ENCODE peak calls at places on chromosomes 6 and 20, in eight cellular contexts. One of them, this sample, is unnamed.

GRCh38 chr6:27630727-27631613 is 158.1 kb upstream of the ZNF184 start:
- DNase-seq in HTR-8/SVneo: no peak
- DNase-seq in lower lobe of right lung: no peak
- DNase-seq in tibial nerve: no peak
- DNase-seq in germinal center: no peak
- DNase-seq in hippocampal formation: peak; percentile 5
- DNase-seq in stimulated activated CD4-positive, alpha-beta T cell treated with anti-CD3 and anti-CD28 coated beads, Interleukin-1b, Interleukin-23, amount 100 ng/mL, for 1 hour: peak; percentile 5
- DNase-seq in adipocyte: peak; percentile 54
- DNase-seq in this sample: peak; percentile 78

GRCh38 chr20:16271450-16271849 is 301.8 kb downstream of the KIF16B start:
- DNase-seq in HTR-8/SVneo: no peak
- DNase-seq in hippocampal formation: no peak
- DNase-seq in lower lobe of right lung: no peak
- DNase-seq in tibial nerve: no peak
- DNase-seq in adipocyte: no peak
- DNase-seq in stimulated activated CD4-positive, alpha-beta T cell treated with anti-CD3 and anti-CD28 coated beads, Interleukin-1b, Interleukin-23, amount 100 ng/mL, for 1 hour: no peak
- DNase-seq in germinal center: no peak
- DNase-seq in this sample: no peak

GRCh38 chr6:41736207-41736710 is 851 bp upstream of the TFEB start:
- DNase-seq in germinal center: no peak
- DNase-seq in lower lobe of right lung: peak; percentile 31
- DNase-seq in stimulated activated CD4-positive, alpha-beta T cell treated with anti-CD3 and anti-CD28 coated beads, Interleukin-1b, Interleukin-23, amount 100 ng/mL, for 1 hour: no peak
- DNase-seq in HTR-8/SVneo: no peak
- DNase-seq in hippocampal formation: no peak
- DNase-seq in adipocyte: no peak
- DNase-seq in tibial nerve: no peak
- DNase-seq in this sample: no peak

GRCh38 chr20:59075934-59076508 is 33.4 kb upstream of the PRELID3B start:
- DNase-seq in lower lobe of right lung: no peak
- DNase-seq in germinal center: no peak
- DNase-seq in tibial nerve: no peak
- DNase-seq in HTR-8/SVneo: no peak
- DNase-seq in stimulated activated CD4-positive, alpha-beta T cell treated with anti-CD3 and anti-CD28 coated beads, Interleukin-1b, Interleukin-23, amount 100 ng/mL, for 1 hour: no peak
- DNase-seq in hippocampal formation: no peak
- DNase-seq in adipocyte: no peak
- DNase-seq in this sample: no peak

GRCh38 chr20:64169089-64169560 is 4.9 kb downstream of the MYT1 start:
- DNase-seq in adipocyte: no peak
- DNase-seq in tibial nerve: no peak
- DNase-seq in lower lobe of right lung: peak; percentile 20
- DNase-seq in HTR-8/SVneo: no peak
- DNase-seq in germinal center: no peak
- DNase-seq in hippocampal formation: no peak
- DNase-seq in stimulated activated CD4-positive, alpha-beta T cell treated with anti-CD3 and anti-CD28 coated beads, Interleukin-1b, Interleukin-23, amount 100 ng/mL, for 1 hour: no peak
- DNase-seq in this sample: no peak

GRCh38 chr20:17939622-17940446 is 28.8 kb downstream of the SNX5 start:
- DNase-seq in stimulated activated CD4-positive, alpha-beta T cell treated with anti-CD3 and anti-CD28 coated beads, Interleukin-1b, Interleukin-23, amount 100 ng/mL, for 1 hour: no peak
- DNase-seq in HTR-8/SVneo: no peak
- DNase-seq in adipocyte: no peak
- DNase-seq in tibial nerve: no peak
- DNase-seq in lower lobe of right lung: no peak
- DNase-seq in hippocampal formation: no peak
- DNase-seq in germinal center: no peak
- DNase-seq in this sample: no peak

GRCh38 chr6:166620478-166621113 is 6.5 kb downstream of the RPS6KA2 start:
- DNase-seq in adipocyte: no peak
- DNase-seq in tibial nerve: no peak
- DNase-seq in lower lobe of right lung: no peak
- DNase-seq in hippocampal formation: no peak
- DNase-seq in HTR-8/SVneo: no peak
- DNase-seq in stimulated activated CD4-positive, alpha-beta T cell treated with anti-CD3 and anti-CD28 coated beads, Interleukin-1b, Interleukin-23, amount 100 ng/mL, for 1 hour: no peak
- DNase-seq in germinal center: no peak
- DNase-seq in this sample: no peak

GRCh38 chr6:53287336-53288225 is 61.2 kb downstream of the ELOVL5 start:
- DNase-seq in hippocampal formation: peak; percentile 34
- DNase-seq in tibial nerve: no peak
- DNase-seq in lower lobe of right lung: no peak
- DNase-seq in adipocyte: peak; percentile 47
- DNase-seq in stimulated activated CD4-positive, alpha-beta T cell treated with anti-CD3 and anti-CD28 coated beads, Interleukin-1b, Interleukin-23, amount 100 ng/mL, for 1 hour: no peak
- DNase-seq in germinal center: no peak
- DNase-seq in HTR-8/SVneo: no peak
- DNase-seq in this sample: no peak

GRCh38 chr20:19886666-19887288 is 128.7 kb downstream of the RIN2 start:
- DNase-seq in germinal center: no peak
- DNase-seq in HTR-8/SVneo: no peak
- DNase-seq in adipocyte: no peak
- DNase-seq in lower lobe of right lung: no peak
- DNase-seq in tibial nerve: no peak
- DNase-seq in stimulated activated CD4-positive, alpha-beta T cell treated with anti-CD3 and anti-CD28 coated beads, Interleukin-1b, Interleukin-23, amount 100 ng/mL, for 1 hour: no peak
- DNase-seq in hippocampal formation: peak; percentile 33
- DNase-seq in this sample: no peak

GRCh38 chr20:2593756-2594155 is 57.4 kb downstream of the TMC2 start:
- DNase-seq in adipocyte: no peak
- DNase-seq in hippocampal formation: no peak
- DNase-seq in germinal center: no peak
- DNase-seq in stimulated activated CD4-positive, alpha-beta T cell treated with anti-CD3 and anti-CD28 coated beads, Interleukin-1b, Interleukin-23, amount 100 ng/mL, for 1 hour: no peak
- DNase-seq in tibial nerve: no peak
- DNase-seq in lower lobe of right lung: no peak
- DNase-seq in HTR-8/SVneo: no peak
- DNase-seq in this sample: no peak

GRCh38 chr20:25076731-25077609 is 5.0 kb downstream of the VSX1 start:
- DNase-seq in tibial nerve: no peak
- DNase-seq in germinal center: no peak
- DNase-seq in lower lobe of right lung: no peak
- DNase-seq in hippocampal formation: no peak
- DNase-seq in adipocyte: peak; percentile 20
- DNase-seq in stimulated activated CD4-positive, alpha-beta T cell treated with anti-CD3 and anti-CD28 coated beads, Interleukin-1b, Interleukin-23, amount 100 ng/mL, for 1 hour: no peak
- DNase-seq in HTR-8/SVneo: no peak
- DNase-seq in this sample: no peak

GRCh38 chr20:41051426-41051825 is 22.8 kb downstream of the TOP1 start:
- DNase-seq in stimulated activated CD4-positive, alpha-beta T cell treated with anti-CD3 and anti-CD28 coated beads, Interleukin-1b, Interleukin-23, amount 100 ng/mL, for 1 hour: no peak
- DNase-seq in hippocampal formation: no peak
- DNase-seq in tibial nerve: no peak
- DNase-seq in adipocyte: no peak
- DNase-seq in lower lobe of right lung: no peak
- DNase-seq in germinal center: no peak
- DNase-seq in HTR-8/SVneo: no peak
- DNase-seq in this sample: no peak

GRCh38 chr6:42294759-42295158 is 77.1 kb upstream of the MRPS10 start:
- DNase-seq in tibial nerve: no peak
- DNase-seq in HTR-8/SVneo: peak; percentile 62
- DNase-seq in germinal center: no peak
- DNase-seq in hippocampal formation: no peak
- DNase-seq in lower lobe of right lung: no peak
- DNase-seq in adipocyte: no peak
- DNase-seq in stimulated activated CD4-positive, alpha-beta T cell treated with anti-CD3 and anti-CD28 coated beads, Interleukin-1b, Interleukin-23, amount 100 ng/mL, for 1 hour: no peak
- DNase-seq in this sample: no peak

GRCh38 chr20:31630187-31630790 is 7.4 kb upstream of the COX4I2 start:
- DNase-seq in HTR-8/SVneo: no peak
- DNase-seq in adipocyte: no peak
- DNase-seq in hippocampal formation: no peak
- DNase-seq in stimulated activated CD4-positive, alpha-beta T cell treated with anti-CD3 and anti-CD28 coated beads, Interleukin-1b, Interleukin-23, amount 100 ng/mL, for 1 hour: no peak
- DNase-seq in germinal center: no peak
- DNase-seq in lower lobe of right lung: no peak
- DNase-seq in tibial nerve: no peak
- DNase-seq in this sample: no peak

GRCh38 chr6:89440200-89440599 is 7.2 kb downstream of the ANKRD6 start:
- DNase-seq in lower lobe of right lung: no peak
- DNase-seq in germinal center: no peak
- DNase-seq in stimulated activated CD4-positive, alpha-beta T cell treated with anti-CD3 and anti-CD28 coated beads, Interleukin-1b, Interleukin-23, amount 100 ng/mL, for 1 hour: no peak
- DNase-seq in tibial nerve: no peak
- DNase-seq in adipocyte: no peak
- DNase-seq in HTR-8/SVneo: no peak
- DNase-seq in hippocampal formation: no peak
- DNase-seq in this sample: no peak

GRCh38 chr6:17042422-17043147 is 59.3 kb upstream of the STMND1 start:
- DNase-seq in tibial nerve: no peak
- DNase-seq in lower lobe of right lung: no peak
- DNase-seq in hippocampal formation: peak; percentile 65
- DNase-seq in HTR-8/SVneo: peak; percentile 63
- DNase-seq in adipocyte: peak; percentile 85
- DNase-seq in stimulated activated CD4-positive, alpha-beta T cell treated with anti-CD3 and anti-CD28 coated beads, Interleukin-1b, Interleukin-23, amount 100 ng/mL, for 1 hour: no peak
- DNase-seq in germinal center: no peak
- DNase-seq in this sample: no peak

GRCh38 chr6:19697744-19698290 is 139.4 kb upstream of the ID4 start:
- DNase-seq in stimulated activated CD4-positive, alpha-beta T cell treated with anti-CD3 and anti-CD28 coated beads, Interleukin-1b, Interleukin-23, amount 100 ng/mL, for 1 hour: no peak
- DNase-seq in germinal center: no peak
- DNase-seq in adipocyte: peak; percentile 41
- DNase-seq in tibial nerve: no peak
- DNase-seq in hippocampal formation: no peak
- DNase-seq in HTR-8/SVneo: peak; percentile 50
- DNase-seq in lower lobe of right lung: no peak
- DNase-seq in this sample: no peak

GRCh38 chr20:2210646-2211556 is 84.9 kb upstream of the TGM3 start:
- DNase-seq in tibial nerve: no peak
- DNase-seq in germinal center: no peak
- DNase-seq in hippocampal formation: no peak
- DNase-seq in stimulated activated CD4-positive, alpha-beta T cell treated with anti-CD3 and anti-CD28 coated beads, Interleukin-1b, Interleukin-23, amount 100 ng/mL, for 1 hour: no peak
- DNase-seq in lower lobe of right lung: peak; percentile 53
- DNase-seq in adipocyte: peak; percentile 21
- DNase-seq in HTR-8/SVneo: peak; percentile 20
- DNase-seq in this sample: no peak

GRCh38 chr6:117546674-117547073 is 55.6 kb downstream of the GOPC start:
- DNase-seq in hippocampal formation: no peak
- DNase-seq in stimulated activated CD4-positive, alpha-beta T cell treated with anti-CD3 and anti-CD28 coated beads, Interleukin-1b, Interleukin-23, amount 100 ng/mL, for 1 hour: no peak
- DNase-seq in germinal center: no peak
- DNase-seq in adipocyte: no peak
- DNase-seq in HTR-8/SVneo: no peak
- DNase-seq in tibial nerve: no peak
- DNase-seq in lower lobe of right lung: no peak
- DNase-seq in this sample: no peak

GRCh38 chr6:36677753-36678487 is 594 bp upstream of the CDKN1A start:
- DNase-seq in stimulated activated CD4-positive, alpha-beta T cell treated with anti-CD3 and anti-CD28 coated beads, Interleukin-1b, Interleukin-23, amount 100 ng/mL, for 1 hour: no peak
- DNase-seq in germinal center: no peak
- DNase-seq in tibial nerve: no peak
- DNase-seq in hippocampal formation: no peak
- DNase-seq in lower lobe of right lung: no peak
- DNase-seq in adipocyte: peak; percentile 36
- DNase-seq in HTR-8/SVneo: no peak
- DNase-seq in this sample: no peak

This sample was measured in GM06990.